ENCODE peak calls at places on chromosomes 1 and 21, in six cellular contexts. Q is HCT116, R is K562, L is GM12878, O is HepG2, B is H1. C is an unnamed sample.

GRCh38 chr1:54695221-54695620 is 20.4 kb upstream of the TTC4 start:
- DNase-seq in Q (no peak), R (no peak), L (no peak), O (no peak), B (no peak), C (no peak)

GRCh38 chr1:103460496-103460895 is 65.0 kb upstream of the RNPC3 start:
- DNase-seq in Q (no peak), R (no peak), L (no peak), O (no peak), B (no peak), C (no peak)

GRCh38 chr1:237814319-237814924 is 76.3 kb downstream of the ZP4 start:
- DNase-seq in Q (no peak), R (no peak), L (no peak), O (peak), B (no peak), C (no peak)

GRCh38 chr1:17861685-17862084 is 106.6 kb downstream of the ACTL8 start:
- DNase-seq in Q (no peak), R (no peak), L (no peak), O (no peak), B (no peak), C (peak)

GRCh38 chr1:93905734-93906133 is 3.5 kb downstream of the GCLM start:
- DNase-seq in Q (no peak), R (no peak), L (no peak), O (peak), B (no peak), C (no peak)

GRCh38 chr1:42765271-42765670 is 1.6 kb downstream of the P3H1 start:
- DNase-seq in Q (no peak), R (no peak), L (no peak), O (no peak), B (no peak), C (no peak)

GRCh38 chr1:29256395-29256794 is 20.1 kb downstream of the PTPRU start:
- DNase-seq in Q (no peak), R (no peak), L (no peak), O (no peak), B (no peak), C (no peak)

GRCh38 chr1:180231506-180232420 is 1.7 kb downstream of the LHX4 start:
- DNase-seq in Q (peak), R (no peak), L (no peak), O (no peak), B (no peak), C (peak)

GRCh38 chr1:45304311-45305081 is 22.2 kb upstream of the HPDL start:
- DNase-seq in Q (no peak), R (peak), L (no peak), O (peak), B (no peak), C (no peak)

GRCh38 chr21:44765231-44766013 is 36.2 kb downstream of the UBE2G2 start:
- DNase-seq in Q (no peak), R (peak), L (no peak), O (no peak), B (no peak), C (no peak)

GRCh38 chr1:27934818-27935549 is at the start of gene SMPDL3B:
- DNase-seq in Q (peak), R (no peak), L (no peak), O (no peak), B (peak), C (peak)

GRCh38 chr1:76109404-76109803 is 34.9 kb downstream of the ST6GALNAC3 start:
- DNase-seq in Q (no peak), R (no peak), L (no peak), O (no peak), B (no peak), C (no peak)

GRCh38 chr21:35153671-35154070 is 104.6 kb upstream of the RUNX1 start:
- DNase-seq in Q (no peak), R (no peak), L (no peak), O (no peak), B (no peak), C (no peak)

GRCh38 chr1:81670997-81671396 is 129.7 kb upstream of the ADGRL2 start:
- DNase-seq in Q (no peak), R (no peak), L (no peak), O (no peak), B (no peak), C (no peak)

GRCh38 chr1:201299968-201300367 is 16.7 kb downstream of the PKP1 start:
- DNase-seq in Q (no peak), R (no peak), L (no peak), O (no peak), B (no peak), C (no peak)

GRCh38 chr1:26752519-26752918 is 35.2 kb upstream of the PIGV start:
- DNase-seq in Q (no peak), R (no peak), L (no peak), O (no peak), B (no peak), C (no peak)

GRCh38 chr1:41329662-41330587 is 31.3 kb upstream of the FOXO6 start:
- DNase-seq in Q (no peak), R (no peak), L (no peak), O (no peak), B (no peak), C (no peak)

GRCh38 chr1:67952071-67952470 is 98.4 kb downstream of the DIRAS3 start:
- DNase-seq in Q (no peak), R (no peak), L (no peak), O (no peak), B (no peak), C (no peak)

GRCh38 chr1:24301395-24302175 is 17.6 kb upstream of the GRHL3 start:
- DNase-seq in Q (no peak), R (no peak), L (no peak), O (no peak), B (no peak), C (no peak)

GRCh38 chr1:180598333-180598979 is 33.4 kb upstream of the XPR1 start:
- DNase-seq in Q (no peak), R (no peak), L (no peak), O (peak), B (no peak), C (no peak)

GRCh38 chr21:30487336-30487735 is at the start of gene KRTAP19-2:
- DNase-seq in Q (no peak), R (no peak), L (no peak), O (no peak), B (no peak), C (no peak)

GRCh38 chr1:172069535-172069934 is 228.2 kb downstream of the DNM3 start:
- DNase-seq in Q (no peak), R (no peak), L (no peak), O (no peak), B (no peak), C (no peak)

GRCh38 chr1:68207129-68207689 is 25.1 kb downstream of the WLS start:
- DNase-seq in Q (no peak), R (no peak), L (no peak), O (no peak), B (no peak), C (no peak)

GRCh38 chr21:32645261-32646182 is 33.3 kb upstream of the CFAP298 start:
- DNase-seq in Q (no peak), R (peak), L (no peak), O (no peak), B (peak), C (peak)

GRCh38 chr1:46757256-46757955 is 38.5 kb upstream of the EFCAB14 start:
- DNase-seq in Q (no peak), R (no peak), L (no peak), O (no peak), B (no peak), C (no peak)

GRCh38 chr1:113783254-113784103 is 24.2 kb upstream of the PHTF1 start:
- DNase-seq in Q (no peak), R (peak), L (peak), O (no peak), B (no peak), C (no peak)

GRCh38 chr1:235442788-235443429 is 61.3 kb downstream of the B3GALNT2 start:
- DNase-seq in Q (peak), R (peak), L (no peak), O (no peak), B (no peak), C (no peak)

GRCh38 chr1:207327994-207328393 is 6.5 kb downstream of the CD55 start:
- DNase-seq in Q (no peak), R (no peak), L (no peak), O (no peak), B (no peak), C (no peak)

GRCh38 chr1:66711420-66711819 is 40.8 kb upstream of the DYNLT5 start:
- DNase-seq in Q (no peak), R (no peak), L (no peak), O (no peak), B (no peak), C (no peak)

GRCh38 chr1:21126324-21126723 is 50.4 kb downstream of the EIF4G3 start:
- DNase-seq in Q (no peak), R (no peak), L (no peak), O (peak), B (peak), C (peak)

GRCh38 chr1:7971024-7971423 is 9.5 kb downstream of the PARK7 start:
- DNase-seq in Q (no peak), R (no peak), L (no peak), O (no peak), B (no peak), C (no peak)

GRCh38 chr1:201436461-201436860 is 14.9 kb upstream of the TNNI1 start:
- DNase-seq in Q (peak), R (peak), L (no peak), O (peak), B (no peak), C (peak)

GRCh38 chr1:46224966-46225365 is 21.8 kb downstream of the LURAP1 start:
- DNase-seq in Q (no peak), R (no peak), L (no peak), O (no peak), B (no peak), C (no peak)

GRCh38 chr1:26524181-26524580 is 5.4 kb upstream of the RPS6KA1 start:
- DNase-seq in Q (no peak), R (no peak), L (no peak), O (no peak), B (no peak), C (no peak)

GRCh38 chr1:23639460-23639859 is 52.1 kb upstream of the RPL11 start:
- DNase-seq in Q (no peak), R (no peak), L (no peak), O (no peak), B (no peak), C (no peak)

GRCh38 chr1:31681421-31681820 is 22.4 kb downstream of the COL16A1 start:
- DNase-seq in Q (no peak), R (no peak), L (no peak), O (no peak), B (no peak), C (no peak)

GRCh38 chr1:32733573-32734321 is 31.2 kb upstream of the SYNC start:
- DNase-seq in Q (no peak), R (no peak), L (no peak), O (peak), B (no peak), C (peak)

GRCh38 chr1:177010246-177010825 is 154.2 kb downstream of the ASTN1 start:
- DNase-seq in Q (no peak), R (no peak), L (no peak), O (no peak), B (no peak), C (no peak)

GRCh38 chr1:17014671-17015567 is 3.2 kb upstream of the ATP13A2 start:
- DNase-seq in Q (no peak), R (no peak), L (no peak), O (no peak), B (no peak), C (no peak)

GRCh38 chr1:103171041-103171590 is 62.8 kb upstream of the COL11A1 start:
- DNase-seq in Q (no peak), R (no peak), L (no peak), O (no peak), B (no peak), C (no peak)

GRCh38 chr21:20968391-20968790 is 29.8 kb upstream of the NCAM2 start:
- DNase-seq in Q (no peak), R (no peak), L (no peak), O (no peak), B (no peak), C (no peak)
- TF ChIP-seq ATF3 in Q (no peak), R (no peak), L (no peak), O (no peak), B (no peak), C (no peak)

GRCh38 chr1:228794173-228794572 is 58.9 kb downstream of the RHOU start:
- DNase-seq in Q (no peak), R (no peak), L (peak), O (no peak), B (no peak), C (no peak)

GRCh38 chr1:228794810-228795209 is 59.5 kb downstream of the RHOU start:
- DNase-seq in Q (no peak), R (no peak), L (peak), O (no peak), B (no peak), C (no peak)

GRCh38 chr1:228793032-228793431 is 57.8 kb downstream of the RHOU start:
- DNase-seq in Q (no peak), R (no peak), L (no peak), O (no peak), B (no peak), C (no peak)

GRCh38 chr1:228791782-228792181 is 56.5 kb downstream of the RHOU start:
- DNase-seq in Q (no peak), R (no peak), L (no peak), O (no peak), B (no peak), C (no peak)

GRCh38 chr1:228792601-228793000 is 57.3 kb downstream of the RHOU start:
- DNase-seq in Q (no peak), R (no peak), L (no peak), O (no peak), B (no peak), C (no peak)
- TF ChIP-seq ATF3 in Q (no peak), R (no peak), L (no peak), O (no peak), B (no peak), C (no peak)

DNA sequence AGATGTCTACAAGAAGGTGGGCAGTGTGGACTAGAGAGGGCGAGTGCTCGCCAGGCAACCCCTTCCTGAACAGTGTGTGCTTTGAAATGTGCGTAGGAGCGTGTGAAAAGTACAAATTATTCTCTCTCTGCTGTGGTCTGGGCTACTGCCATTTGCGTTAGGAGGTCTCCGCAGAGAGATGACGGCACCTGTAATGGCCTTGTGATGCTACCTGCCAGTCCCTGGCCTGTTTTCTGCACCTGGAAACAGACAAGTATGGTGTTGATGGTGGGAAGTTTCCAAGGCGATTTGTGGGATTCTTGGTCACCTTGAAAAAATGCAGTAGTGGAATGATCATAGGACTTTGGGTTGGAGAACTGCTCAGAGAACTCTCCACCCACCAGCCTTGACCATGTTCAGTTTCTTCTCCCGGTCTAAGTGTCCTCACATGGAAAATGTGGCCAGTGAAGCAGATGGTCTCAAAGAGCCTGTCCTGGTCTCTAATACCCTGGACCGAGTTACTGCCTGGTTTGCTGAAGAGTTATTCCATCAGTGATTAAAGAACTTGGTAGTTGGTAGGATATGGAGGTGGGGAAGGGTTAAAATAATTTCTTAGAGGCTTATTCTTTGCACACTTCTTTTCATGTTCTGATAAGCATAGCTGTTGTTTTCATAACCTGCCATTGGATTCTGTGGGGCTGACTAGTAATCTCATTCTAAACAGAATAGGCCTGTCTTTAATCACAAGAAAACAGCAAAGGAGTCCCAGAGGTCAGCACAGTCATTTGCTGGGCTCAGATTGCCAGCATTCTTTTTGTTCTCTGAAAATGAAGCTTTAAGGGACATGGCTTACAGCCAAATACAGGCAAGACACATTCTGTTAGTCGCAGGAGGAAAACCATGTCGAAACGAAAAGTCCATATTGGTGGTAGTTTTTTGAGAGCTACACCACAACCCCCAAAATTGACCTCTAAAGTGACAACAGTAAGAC is 74.7 kb downstream of the MRPS6 start:
- DNase-seq in Q (no peak), R (no peak), L (no peak), O (no peak), B (no peak), C (no peak)
- TF ChIP-seq ATF3 in Q (no peak), R (no peak), L (no peak), O (no peak), B (no peak), C (no peak)

GRCh38 chr1:154186177-154186576 is 5.7 kb downstream of the TPM3 start:
- DNase-seq in Q (peak), R (peak), L (no peak), O (peak), B (peak), C (peak)
- TF ChIP-seq ATF3 in Q (no peak), R (no peak), L (no peak), O (no peak), B (no peak), C (no peak)

DNA sequence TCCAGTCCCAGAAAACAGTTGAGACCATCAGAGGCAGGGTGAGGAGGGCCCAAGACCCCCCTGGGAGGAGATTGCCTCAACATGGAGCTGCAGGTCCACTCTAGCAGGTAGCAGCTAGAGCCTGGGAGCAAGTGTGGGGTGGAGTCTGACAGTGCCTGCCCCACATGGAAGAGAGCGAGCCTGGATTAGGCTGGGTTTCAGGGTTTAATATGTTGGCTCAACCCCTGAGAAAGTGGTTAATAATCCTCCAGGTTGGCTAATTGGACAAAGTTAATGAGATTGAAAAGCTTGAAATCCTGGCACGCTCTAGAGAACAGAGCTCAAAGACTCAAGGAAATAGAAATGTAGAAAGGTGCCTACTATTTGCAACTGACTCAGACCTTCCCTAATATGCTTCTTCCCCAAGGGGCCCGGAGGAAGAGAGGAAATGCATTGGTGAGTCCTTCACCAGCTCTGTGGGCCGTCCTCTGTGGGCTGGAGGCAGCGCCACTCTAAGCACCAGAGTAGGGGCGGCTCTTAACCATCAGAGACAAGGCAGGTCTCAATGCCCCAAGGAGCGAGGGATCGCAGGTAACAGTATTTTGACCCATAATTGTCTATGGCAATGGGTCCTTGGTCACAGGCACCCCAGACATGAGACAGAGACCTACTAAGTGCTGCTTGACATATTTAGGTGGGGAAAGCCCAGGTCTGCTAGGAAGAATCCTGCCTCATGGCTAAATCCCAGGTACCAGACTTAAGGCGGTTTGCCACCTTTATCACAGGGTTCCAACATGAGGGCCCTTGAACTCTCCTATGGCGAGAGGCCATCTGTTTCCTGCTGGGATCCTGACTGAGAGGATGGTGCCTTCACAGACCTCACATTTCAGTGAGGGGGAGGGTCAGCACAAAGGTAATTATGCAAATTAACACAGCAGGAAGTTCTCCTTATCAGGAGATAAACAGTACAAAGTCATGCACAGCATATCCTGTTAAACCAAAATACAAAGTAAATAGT is 33.8 kb downstream of the RSPH1 start:
- DNase-seq in Q (no peak), R (no peak), L (no peak), O (no peak), B (no peak), C (no peak)
- TF ChIP-seq ATF3 in Q (no peak), R (no peak), L (no peak), O (no peak), B (no peak), C (no peak)

DNA sequence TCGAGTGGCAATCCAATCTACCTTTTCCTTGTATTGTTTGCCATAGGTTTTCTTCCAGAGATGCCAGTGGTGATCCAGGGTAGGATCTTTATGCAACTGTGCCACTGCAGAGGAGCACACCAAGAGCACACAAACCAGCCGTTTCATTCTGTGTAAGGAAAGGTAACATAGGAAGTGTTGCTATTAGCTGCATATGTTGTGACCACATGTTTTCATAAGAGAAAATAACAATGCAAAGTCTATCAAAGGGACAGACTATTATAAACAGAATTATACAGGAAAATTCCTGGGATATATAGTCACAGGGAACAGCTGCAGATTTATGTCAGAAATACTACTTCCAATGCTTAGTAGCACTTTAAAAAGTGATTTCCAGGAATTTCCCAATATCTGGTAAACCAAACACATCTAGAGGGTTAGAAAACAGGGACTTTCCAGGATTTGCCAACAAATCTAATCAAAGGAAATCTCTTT is 924 bp downstream of the CTSS start:
- DNase-seq in Q (no peak), R (no peak), L (no peak), O (peak), B (no peak), C (no peak)
- TF ChIP-seq ATF3 in Q (no peak), R (no peak), L (no peak), O (no peak), B (no peak), C (no peak)